ENCODE peak calls at places on chromosomes 7 and 10, in six cellular contexts. O is GM12891, M is HepG2, J is H1, K is GM12878, Z is K562. U is an unnamed sample.

GRCh38 chr10:69895759-69896158 is 94.1 kb downstream of the COL13A1 start:
- DNase-seq in O (no peak), M (no peak), J (no peak), K (no peak), Z (no peak), U (no peak)

GRCh38 chr7:101519324-101520017 is 109.6 kb downstream of the MYL10 start:
- DNase-seq in O (no peak), M (no peak), J (no peak), K (no peak), Z (no peak), U (no peak)

GRCh38 chr10:71737356-71738172 is 18.0 kb upstream of the C10orf105 start:
- DNase-seq in O (no peak), M (no peak), J (no peak), K (no peak), Z (no peak), U (no peak)

GRCh38 chr7:33107136-33108066 is 1.8 kb downstream of the RP9 start:
- DNase-seq in O (no peak), M (peak; percentile 47), J (no peak), K (no peak), Z (no peak), U (no peak)

GRCh38 chr10:22391605-22392004 is 46.3 kb downstream of the SPAG6 start:
- DNase-seq in O (no peak), M (no peak), J (no peak), K (no peak), Z (no peak), U (no peak)

GRCh38 chr10:3126741-3127342 is 45.7 kb downstream of the PITRM1 start:
- DNase-seq in O (no peak), M (no peak), J (no peak), K (no peak), Z (no peak), U (no peak)

GRCh38 chr10:13816195-13816926 is 229.6 kb downstream of the PRPF18 start:
- DNase-seq in O (no peak), M (no peak), J (no peak), K (no peak), Z (no peak), U (no peak)

GRCh38 chr7:135755351-135755753 is 6.7 kb upstream of the FAM180A start:
- DNase-seq in O (no peak), M (no peak), J (no peak), K (no peak), Z (no peak), U (no peak)

GRCh38 chr7:113610572-113610971 is 308.2 kb downstream of the PPP1R3A start:
- DNase-seq in O (no peak), M (no peak), J (no peak), K (no peak), Z (no peak), U (no peak)

GRCh38 chr10:73906524-73907447 is 4.1 kb upstream of the PLAU start:
- DNase-seq in O (no peak), M (peak; percentile 64), J (peak; percentile 83), K (no peak), Z (no peak), U (no peak)

GRCh38 chr7:45970454-45970853 is 49.4 kb upstream of the IGFBP3 start:
- DNase-seq in O (no peak), M (no peak), J (no peak), K (no peak), Z (no peak), U (no peak)

GRCh38 chr7:113730309-113730955 is 188.4 kb downstream of the PPP1R3A start:
- DNase-seq in O (no peak), M (no peak), J (no peak), K (no peak), Z (no peak), U (no peak)

GRCh38 chr7:116582164-116582732 is 57.4 kb downstream of the CAV1 start:
- DNase-seq in O (no peak), M (no peak), J (no peak), K (no peak), Z (no peak), U (no peak)

GRCh38 chr7:102222445-102222844 is 64.2 kb upstream of the SH2B2 start:
- DNase-seq in O (no peak), M (no peak), J (no peak), K (no peak), Z (no peak), U (no peak)

GRCh38 chr7:106626376-106627293 is 34.3 kb downstream of the CCDC71L start:
- DNase-seq in O (no peak), M (no peak), J (no peak), K (no peak), Z (no peak), U (no peak)

GRCh38 chr7:71506822-71507221 is 374.9 kb downstream of the GALNT17 start:
- DNase-seq in O (no peak), M (no peak), J (no peak), K (no peak), Z (no peak), U (no peak)

GRCh38 chr7:127253289-127254162 is 785 bp upstream of the GRM8 start:
- DNase-seq in O (peak; percentile 69), M (peak; percentile 8), J (peak; percentile 34), K (no peak), Z (peak; percentile 86), U (peak; percentile 56)

GRCh38 chr7:3987426-3987927 is 686.4 kb downstream of the SDK1 start:
- DNase-seq in O (no peak), M (no peak), J (no peak), K (no peak), Z (no peak), U (no peak)

GRCh38 chr7:80790877-80791276 is 128.0 kb downstream of the SEMA3C start:
- DNase-seq in O (no peak), M (no peak), J (no peak), K (no peak), Z (no peak), U (no peak)

GRCh38 chr10:50623299-50624153 is at the start of gene SGMS1:
- DNase-seq in O (peak; percentile 74), M (peak; percentile 68), J (peak; percentile 44), K (no peak), Z (peak; percentile 87), U (peak; percentile 77)

GRCh38 chr7:51127618-51127904 is 189.0 kb downstream of the COBL start:
- DNase-seq in O (no peak), M (no peak), J (no peak), K (no peak), Z (no peak), U (no peak)

GRCh38 chr7:27433581-27433980 is 191.0 kb downstream of the EVX1 start:
- DNase-seq in O (no peak), M (no peak), J (no peak), K (no peak), Z (no peak), U (no peak)

GRCh38 chr7:158950914-158951635 is 94.7 kb downstream of the DYNC2I1 start:
- DNase-seq in O (no peak), M (no peak), J (no peak), K (no peak), Z (no peak), U (no peak)
- TF ChIP-seq POLR2A in O (no peak), M (no peak), J (no peak), K (no peak), Z (no peak), U (no peak)

DNA sequence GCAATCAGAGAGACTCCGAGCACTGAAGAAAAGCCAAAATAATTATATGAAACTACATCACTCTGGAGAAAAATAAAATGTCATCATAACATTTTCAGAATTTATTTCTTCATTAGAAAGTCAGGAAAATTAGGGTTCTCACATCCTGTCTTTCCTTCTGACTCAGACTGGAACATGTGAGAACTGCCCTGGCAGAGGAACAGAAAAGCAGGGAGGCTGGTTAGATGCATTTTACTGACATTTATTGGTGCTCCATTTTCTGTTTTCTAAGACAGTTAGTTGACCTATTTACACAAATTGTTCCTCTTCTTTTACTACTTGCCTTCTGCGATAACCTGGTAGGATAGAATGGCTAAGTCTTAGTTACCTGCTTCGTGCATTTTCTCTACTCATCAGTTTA is 58.6 kb upstream of the ANK3 start:
- DNase-seq in O (no peak), M (no peak), J (no peak), K (no peak), Z (no peak), U (no peak)
- TF ChIP-seq TAF1 in O (no peak), M (no peak), J (no peak), K (no peak), Z (no peak), U (no peak)

DNA sequence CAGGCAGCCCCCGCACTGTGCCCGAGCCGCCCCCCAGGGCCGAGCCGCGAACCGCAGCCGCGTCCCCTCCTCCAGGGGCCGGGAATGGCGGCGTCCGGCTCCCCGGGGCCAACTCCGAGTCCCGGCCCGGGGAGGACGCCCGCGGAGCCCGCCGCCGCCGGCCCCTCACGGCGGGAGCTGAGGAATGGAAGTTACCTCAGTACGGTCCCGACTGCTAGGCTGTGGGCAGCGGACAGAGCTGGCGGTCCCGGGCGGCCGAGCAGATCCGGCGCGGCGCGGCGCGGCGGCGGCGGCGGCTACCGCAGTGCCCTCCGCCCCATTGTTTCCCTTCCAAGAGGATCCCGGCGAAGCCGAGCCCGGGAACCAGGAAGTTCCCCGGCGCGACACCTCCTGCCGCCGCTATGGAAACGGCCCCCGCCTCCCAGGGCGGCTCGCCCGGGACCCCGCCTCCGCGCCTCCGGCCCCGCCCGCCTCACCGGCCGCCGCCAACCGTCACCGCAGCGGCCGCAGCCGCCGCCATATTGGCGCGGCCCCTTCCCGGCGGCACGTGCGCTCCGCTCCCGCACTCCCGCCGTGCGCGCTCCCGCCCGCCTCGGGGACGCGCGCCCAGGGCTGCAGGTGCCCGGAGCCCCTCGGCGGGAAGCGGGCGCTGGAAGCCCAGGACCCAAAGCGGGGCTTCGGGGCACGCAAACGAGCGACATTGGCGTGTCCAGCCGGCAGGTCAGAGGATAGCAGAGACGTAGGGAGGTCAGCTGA is at the start of gene USP6NL:
- DNase-seq in O (peak; percentile 46), M (peak; percentile 70), J (peak; percentile 31), K (no peak), Z (peak; percentile 93), U (peak; percentile 42)
- TF ChIP-seq POLR2A in O (peak; percentile 36), M (peak; percentile 43), J (peak; percentile 79), K (peak; percentile 74), Z (peak; percentile 83), U (peak; percentile 56)

GRCh38 chr7:66698652-66699205 is 41.8 kb upstream of the RABGEF1 start:
- DNase-seq in O (no peak), M (no peak), J (no peak), K (no peak), Z (no peak), U (no peak)

GRCh38 chr7:66699998-66700397 is 40.5 kb upstream of the RABGEF1 start:
- DNase-seq in O (no peak), M (no peak), J (no peak), K (no peak), Z (no peak), U (no peak)

GRCh38 chr7:66696774-66697191 is 43.8 kb upstream of the RABGEF1 start:
- DNase-seq in O (no peak), M (peak; percentile 9), J (no peak), K (no peak), Z (peak; percentile 30), U (no peak)

GRCh38 chr7:66697451-66698438 is 42.8 kb upstream of the RABGEF1 start:
- DNase-seq in O (no peak), M (peak; percentile 33), J (no peak), K (no peak), Z (peak; percentile 37), U (no peak)

DNA sequence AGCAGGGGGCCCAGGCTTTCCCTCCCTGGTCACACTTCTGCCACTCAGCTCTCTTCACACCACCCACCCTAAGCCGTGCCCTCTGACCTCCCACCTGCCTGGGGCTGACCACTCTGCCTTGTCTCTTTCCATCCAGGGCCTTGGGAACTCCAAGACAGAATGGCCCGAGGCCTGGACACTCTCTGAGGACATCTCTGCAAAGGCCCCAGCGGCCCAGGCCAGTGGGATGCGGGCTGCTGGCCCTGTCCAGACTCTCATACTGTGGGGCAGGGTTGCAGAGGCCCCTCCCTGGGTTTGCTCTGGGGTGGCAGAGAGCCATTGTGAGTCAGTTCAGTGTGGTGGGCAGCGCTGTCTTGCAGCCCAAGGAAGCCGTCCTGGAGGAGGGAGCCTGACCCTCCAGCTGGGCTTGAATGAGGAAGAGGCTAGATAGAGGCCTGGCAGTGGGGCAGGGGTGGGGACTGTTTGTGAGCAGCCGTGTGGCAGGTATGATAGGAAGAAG is 39.9 kb upstream of the RABGEF1 start:
- DNase-seq in O (no peak), M (no peak), J (no peak), K (no peak), Z (no peak), U (no peak)
- TF ChIP-seq TAF1 in O (no peak), M (no peak), J (no peak), K (no peak), Z (no peak), U (no peak)

U was measured in GM12892.